ENCODE peak calls at places on chromosomes 1 and 21, in eight cellular contexts. One of them, this sample, is unnamed.

GRCh38 chr1:34985063-34985770 is at the start of gene TMEM35B:
- DNase-seq in left ventricle myocardium superior: peak
- DNase-seq in NCI-H1105: peak
- DNase-seq in NCI-H1048: no peak
- DNase-seq in mesendoderm: peak
- DNase-seq in T follicular helper cell: peak
- DNase-seq in transverse colon: peak
- DNase-seq in mesothelial cell of epicardium: peak
- DNase-seq in this sample: no peak

GRCh38 chr1:224333939-224334701 is 4.1 kb upstream of the NVL start:
- DNase-seq in left ventricle myocardium superior: no peak
- DNase-seq in NCI-H1105: no peak
- DNase-seq in NCI-H1048: no peak
- DNase-seq in mesendoderm: no peak
- DNase-seq in T follicular helper cell: no peak
- DNase-seq in transverse colon: no peak
- DNase-seq in mesothelial cell of epicardium: no peak
- DNase-seq in this sample: no peak

GRCh38 chr1:3459940-3460652 is 5.6 kb downstream of the ARHGEF16 start:
- DNase-seq in left ventricle myocardium superior: peak
- DNase-seq in NCI-H1105: no peak
- DNase-seq in NCI-H1048: no peak
- DNase-seq in mesendoderm: no peak
- DNase-seq in T follicular helper cell: no peak
- DNase-seq in transverse colon: peak
- DNase-seq in mesothelial cell of epicardium: no peak
- DNase-seq in this sample: no peak

GRCh38 chr1:49824261-49824660 is 199.5 kb downstream of the AGBL4 start:
- DNase-seq in left ventricle myocardium superior: no peak
- DNase-seq in NCI-H1105: no peak
- DNase-seq in NCI-H1048: no peak
- DNase-seq in mesendoderm: no peak
- DNase-seq in T follicular helper cell: no peak
- DNase-seq in transverse colon: no peak
- DNase-seq in mesothelial cell of epicardium: no peak
- DNase-seq in this sample: no peak

GRCh38 chr1:16440150-16440479 is 409 bp upstream of the NECAP2 start:
- DNase-seq in left ventricle myocardium superior: no peak
- DNase-seq in NCI-H1105: peak
- DNase-seq in NCI-H1048: no peak
- DNase-seq in mesendoderm: no peak
- DNase-seq in T follicular helper cell: no peak
- DNase-seq in transverse colon: no peak
- DNase-seq in mesothelial cell of epicardium: no peak
- DNase-seq in this sample: no peak

GRCh38 chr1:180611016-180611930 is 20.5 kb upstream of the XPR1 start:
- DNase-seq in left ventricle myocardium superior: no peak
- DNase-seq in NCI-H1105: no peak
- DNase-seq in NCI-H1048: no peak
- DNase-seq in mesendoderm: no peak
- DNase-seq in T follicular helper cell: no peak
- DNase-seq in transverse colon: no peak
- DNase-seq in mesothelial cell of epicardium: no peak
- DNase-seq in this sample: no peak

GRCh38 chr21:27802816-27803475 is 836.1 kb upstream of the ADAMTS5 start:
- DNase-seq in left ventricle myocardium superior: no peak
- DNase-seq in NCI-H1105: peak
- DNase-seq in NCI-H1048: no peak
- DNase-seq in mesendoderm: peak
- DNase-seq in T follicular helper cell: no peak
- DNase-seq in transverse colon: peak
- DNase-seq in mesothelial cell of epicardium: no peak
- DNase-seq in this sample: no peak

GRCh38 chr1:159012495-159012894 is 2.8 kb downstream of the IFI16 start:
- DNase-seq in left ventricle myocardium superior: no peak
- DNase-seq in NCI-H1105: no peak
- DNase-seq in NCI-H1048: no peak
- DNase-seq in mesendoderm: no peak
- DNase-seq in T follicular helper cell: peak
- DNase-seq in transverse colon: peak
- DNase-seq in mesothelial cell of epicardium: no peak
- DNase-seq in this sample: no peak

GRCh38 chr1:37872692-37873091 is 13.3 kb upstream of the MTF1 start:
- DNase-seq in left ventricle myocardium superior: no peak
- DNase-seq in NCI-H1105: no peak
- DNase-seq in NCI-H1048: no peak
- DNase-seq in mesendoderm: no peak
- DNase-seq in T follicular helper cell: no peak
- DNase-seq in transverse colon: no peak
- DNase-seq in mesothelial cell of epicardium: no peak
- DNase-seq in this sample: no peak

GRCh38 chr1:191993549-191993948 is 164.7 kb upstream of the RGS18 start:
- DNase-seq in left ventricle myocardium superior: no peak
- DNase-seq in NCI-H1105: no peak
- DNase-seq in NCI-H1048: no peak
- DNase-seq in mesendoderm: peak
- DNase-seq in T follicular helper cell: no peak
- DNase-seq in transverse colon: no peak
- DNase-seq in mesothelial cell of epicardium: no peak
- DNase-seq in this sample: no peak

GRCh38 chr1:240304466-240304865 is 212.8 kb downstream of the FMN2 start:
- DNase-seq in left ventricle myocardium superior: no peak
- DNase-seq in NCI-H1105: no peak
- DNase-seq in NCI-H1048: no peak
- DNase-seq in mesendoderm: peak
- DNase-seq in T follicular helper cell: no peak
- DNase-seq in transverse colon: no peak
- DNase-seq in mesothelial cell of epicardium: no peak
- DNase-seq in this sample: no peak

GRCh38 chr1:180156631-180157091 is 2.0 kb downstream of the QSOX1 start:
- DNase-seq in left ventricle myocardium superior: no peak
- DNase-seq in NCI-H1105: no peak
- DNase-seq in NCI-H1048: no peak
- DNase-seq in mesendoderm: no peak
- DNase-seq in T follicular helper cell: no peak
- DNase-seq in transverse colon: no peak
- DNase-seq in mesothelial cell of epicardium: no peak
- DNase-seq in this sample: no peak

GRCh38 chr1:11487196-11487751 is 8.3 kb downstream of the DISP3 start:
- DNase-seq in left ventricle myocardium superior: no peak
- DNase-seq in NCI-H1105: no peak
- DNase-seq in NCI-H1048: no peak
- DNase-seq in mesendoderm: no peak
- DNase-seq in T follicular helper cell: no peak
- DNase-seq in transverse colon: no peak
- DNase-seq in mesothelial cell of epicardium: no peak
- DNase-seq in this sample: no peak

GRCh38 chr1:4468804-4469514 is 185.4 kb upstream of the AJAP1 start:
- DNase-seq in left ventricle myocardium superior: no peak
- DNase-seq in NCI-H1105: no peak
- DNase-seq in NCI-H1048: no peak
- DNase-seq in mesendoderm: no peak
- DNase-seq in T follicular helper cell: no peak
- DNase-seq in transverse colon: no peak
- DNase-seq in mesothelial cell of epicardium: no peak
- DNase-seq in this sample: no peak

GRCh38 chr1:109642610-109643009 is 13.3 kb upstream of the GSTM4 start:
- DNase-seq in left ventricle myocardium superior: no peak
- DNase-seq in NCI-H1105: no peak
- DNase-seq in NCI-H1048: no peak
- DNase-seq in mesendoderm: no peak
- DNase-seq in T follicular helper cell: no peak
- DNase-seq in transverse colon: no peak
- DNase-seq in mesothelial cell of epicardium: no peak
- DNase-seq in this sample: no peak

GRCh38 chr1:78079580-78079979 is 33.8 kb downstream of the GIPC2 start:
- DNase-seq in left ventricle myocardium superior: no peak
- DNase-seq in NCI-H1105: no peak
- DNase-seq in NCI-H1048: no peak
- DNase-seq in mesendoderm: no peak
- DNase-seq in T follicular helper cell: no peak
- DNase-seq in transverse colon: no peak
- DNase-seq in mesothelial cell of epicardium: no peak
- DNase-seq in this sample: no peak

GRCh38 chr1:16021681-16022080 is at the start of gene CLCNKA:
- DNase-seq in left ventricle myocardium superior: no peak
- DNase-seq in NCI-H1105: peak
- DNase-seq in NCI-H1048: no peak
- DNase-seq in mesendoderm: no peak
- DNase-seq in T follicular helper cell: no peak
- DNase-seq in transverse colon: no peak
- DNase-seq in mesothelial cell of epicardium: no peak
- DNase-seq in this sample: no peak

GRCh38 chr1:203320546-203321272 is 15.4 kb downstream of the BTG2 start:
- DNase-seq in left ventricle myocardium superior: peak
- DNase-seq in NCI-H1105: peak
- DNase-seq in NCI-H1048: no peak
- DNase-seq in mesendoderm: peak
- DNase-seq in T follicular helper cell: peak
- DNase-seq in transverse colon: peak
- DNase-seq in mesothelial cell of epicardium: no peak
- DNase-seq in this sample: peak

GRCh38 chr1:160325252-160325651 is 17.8 kb downstream of the COPA start:
- DNase-seq in left ventricle myocardium superior: no peak
- DNase-seq in NCI-H1105: no peak
- DNase-seq in NCI-H1048: no peak
- DNase-seq in mesendoderm: no peak
- DNase-seq in T follicular helper cell: no peak
- DNase-seq in transverse colon: no peak
- DNase-seq in mesothelial cell of epicardium: no peak
- DNase-seq in this sample: peak

GRCh38 chr21:44846485-44847260 is 26.8 kb downstream of the PTTG1IP start:
- DNase-seq in left ventricle myocardium superior: peak
- DNase-seq in NCI-H1105: peak
- DNase-seq in NCI-H1048: no peak
- DNase-seq in mesendoderm: no peak
- DNase-seq in T follicular helper cell: peak
- DNase-seq in transverse colon: peak
- DNase-seq in mesothelial cell of epicardium: no peak
- DNase-seq in this sample: no peak

GRCh38 chr1:200620273-200621131 is at the start of gene KIF14:
- DNase-seq in left ventricle myocardium superior: peak
- DNase-seq in NCI-H1105: peak
- DNase-seq in NCI-H1048: peak
- DNase-seq in mesendoderm: peak
- DNase-seq in T follicular helper cell: peak
- DNase-seq in transverse colon: peak
- DNase-seq in mesothelial cell of epicardium: peak
- DNase-seq in this sample: peak

GRCh38 chr1:222974496-222974895 is 159.7 kb downstream of the DISP1 start:
- DNase-seq in left ventricle myocardium superior: no peak
- DNase-seq in NCI-H1105: no peak
- DNase-seq in NCI-H1048: no peak
- DNase-seq in mesendoderm: no peak
- DNase-seq in T follicular helper cell: no peak
- DNase-seq in transverse colon: no peak
- DNase-seq in mesothelial cell of epicardium: no peak
- DNase-seq in this sample: no peak

GRCh38 chr1:24015226-24016210 is 35.4 kb upstream of the SRSF10 start:
- DNase-seq in left ventricle myocardium superior: no peak
- DNase-seq in NCI-H1105: no peak
- DNase-seq in NCI-H1048: no peak
- DNase-seq in mesendoderm: no peak
- DNase-seq in T follicular helper cell: no peak
- DNase-seq in transverse colon: no peak
- DNase-seq in mesothelial cell of epicardium: no peak
- DNase-seq in this sample: no peak

GRCh38 chr1:232553809-232554208 is 76.1 kb downstream of the SIPA1L2 start:
- DNase-seq in left ventricle myocardium superior: no peak
- DNase-seq in NCI-H1105: no peak
- DNase-seq in NCI-H1048: no peak
- DNase-seq in mesendoderm: no peak
- DNase-seq in T follicular helper cell: no peak
- DNase-seq in transverse colon: no peak
- DNase-seq in mesothelial cell of epicardium: no peak
- DNase-seq in this sample: no peak

GRCh38 chr1:78047131-78047530 is 1.4 kb downstream of the GIPC2 start:
- DNase-seq in left ventricle myocardium superior: no peak
- DNase-seq in NCI-H1105: no peak
- DNase-seq in NCI-H1048: no peak
- DNase-seq in mesendoderm: no peak
- DNase-seq in T follicular helper cell: no peak
- DNase-seq in transverse colon: no peak
- DNase-seq in mesothelial cell of epicardium: no peak
- DNase-seq in this sample: no peak

GRCh38 chr1:172837816-172838680 is 179.1 kb downstream of the FASLG start:
- DNase-seq in left ventricle myocardium superior: no peak
- DNase-seq in NCI-H1105: no peak
- DNase-seq in NCI-H1048: no peak
- DNase-seq in mesendoderm: no peak
- DNase-seq in T follicular helper cell: no peak
- DNase-seq in transverse colon: no peak
- DNase-seq in mesothelial cell of epicardium: no peak
- DNase-seq in this sample: no peak